ENCODE peak calls at places on chromosomes 3 and 15, in seven cellular contexts. One of them, this sample, is unnamed.

GRCh38 chr3:52557011-52557410 is 20.6 kb downstream of the UQCC5 start:
- DNase-seq in mesothelial cell of epicardium: no peak
- DNase-seq in A549: no peak
- DNase-seq in foreskin fibroblast: peak
- DNase-seq in AG04450: no peak
- DNase-seq in body of pancreas: no peak
- DNase-seq in NB4: no peak
- DNase-seq in this sample: no peak

GRCh38 chr15:50114381-50114780 is 4.7 kb downstream of the ATP8B4 start:
- DNase-seq in mesothelial cell of epicardium: no peak
- DNase-seq in A549: no peak
- DNase-seq in foreskin fibroblast: no peak
- DNase-seq in AG04450: no peak
- DNase-seq in body of pancreas: peak
- DNase-seq in NB4: peak
- DNase-seq in this sample: no peak

GRCh38 chr15:65163041-65163440 is 22.1 kb downstream of the CLPX start:
- DNase-seq in mesothelial cell of epicardium: no peak
- DNase-seq in A549: no peak
- DNase-seq in foreskin fibroblast: no peak
- DNase-seq in AG04450: no peak
- DNase-seq in body of pancreas: no peak
- DNase-seq in NB4: no peak
- DNase-seq in this sample: no peak

GRCh38 chr3:42495393-42495792 is 7.0 kb upstream of the VIPR1 start:
- DNase-seq in mesothelial cell of epicardium: peak
- DNase-seq in A549: no peak
- DNase-seq in foreskin fibroblast: no peak
- DNase-seq in AG04450: no peak
- DNase-seq in body of pancreas: no peak
- DNase-seq in NB4: no peak
- DNase-seq in this sample: no peak

GRCh38 chr3:48502728-48503168 is 1.2 kb downstream of the SHISA5 start:
- DNase-seq in mesothelial cell of epicardium: no peak
- DNase-seq in A549: no peak
- DNase-seq in foreskin fibroblast: peak
- DNase-seq in AG04450: no peak
- DNase-seq in body of pancreas: peak
- DNase-seq in NB4: no peak
- DNase-seq in this sample: no peak

GRCh38 chr3:55204417-55204816 is 276.6 kb upstream of the LRTM1 start:
- DNase-seq in mesothelial cell of epicardium: no peak
- DNase-seq in A549: no peak
- DNase-seq in foreskin fibroblast: peak
- DNase-seq in AG04450: no peak
- DNase-seq in body of pancreas: no peak
- DNase-seq in NB4: no peak
- DNase-seq in this sample: no peak

GRCh38 chr3:156449712-156450574 is 105.0 kb downstream of the SSR3 start:
- DNase-seq in mesothelial cell of epicardium: no peak
- DNase-seq in A549: peak
- DNase-seq in foreskin fibroblast: peak
- DNase-seq in AG04450: no peak
- DNase-seq in body of pancreas: peak
- DNase-seq in NB4: peak
- DNase-seq in this sample: no peak

GRCh38 chr3:29406433-29406832 is 125.6 kb downstream of the RBMS3 start:
- DNase-seq in mesothelial cell of epicardium: no peak
- DNase-seq in A549: no peak
- DNase-seq in foreskin fibroblast: no peak
- DNase-seq in AG04450: no peak
- DNase-seq in body of pancreas: no peak
- DNase-seq in NB4: no peak
- DNase-seq in this sample: no peak

GRCh38 chr3:10351013-10351735 is 30.3 kb upstream of the SEC13 start:
- DNase-seq in mesothelial cell of epicardium: no peak
- DNase-seq in A549: peak
- DNase-seq in foreskin fibroblast: no peak
- DNase-seq in AG04450: no peak
- DNase-seq in body of pancreas: no peak
- DNase-seq in NB4: no peak
- DNase-seq in this sample: no peak

GRCh38 chr15:40122239-40122638 is 13.6 kb upstream of the BMF start:
- DNase-seq in mesothelial cell of epicardium: no peak
- DNase-seq in A549: no peak
- DNase-seq in foreskin fibroblast: no peak
- DNase-seq in AG04450: no peak
- DNase-seq in body of pancreas: peak
- DNase-seq in NB4: no peak
- DNase-seq in this sample: no peak

GRCh38 chr3:184230603-184231528 is 1.5 kb downstream of the VWA5B2 start:
- DNase-seq in mesothelial cell of epicardium: no peak
- DNase-seq in A549: no peak
- DNase-seq in foreskin fibroblast: no peak
- DNase-seq in AG04450: no peak
- DNase-seq in body of pancreas: peak
- DNase-seq in NB4: no peak
- DNase-seq in this sample: no peak

GRCh38 chr15:66879511-66879910 is 177.5 kb downstream of the SMAD6 start:
- DNase-seq in mesothelial cell of epicardium: peak
- DNase-seq in A549: no peak
- DNase-seq in foreskin fibroblast: no peak
- DNase-seq in AG04450: no peak
- DNase-seq in body of pancreas: no peak
- DNase-seq in NB4: no peak
- DNase-seq in this sample: no peak

GRCh38 chr3:134802428-134803050 is 7.5 kb downstream of the EPHB1 start:
- DNase-seq in mesothelial cell of epicardium: no peak
- DNase-seq in A549: no peak
- DNase-seq in foreskin fibroblast: no peak
- DNase-seq in AG04450: no peak
- DNase-seq in body of pancreas: no peak
- DNase-seq in NB4: no peak
- DNase-seq in this sample: no peak

GRCh38 chr3:50008931-50009330 is 69.0 kb downstream of the RBM6 start:
- DNase-seq in mesothelial cell of epicardium: no peak
- DNase-seq in A549: no peak
- DNase-seq in foreskin fibroblast: peak
- DNase-seq in AG04450: no peak
- DNase-seq in body of pancreas: no peak
- DNase-seq in NB4: peak
- DNase-seq in this sample: no peak

GRCh38 chr15:98648654-98649537 is 557 bp downstream of the IGF1R start:
- DNase-seq in mesothelial cell of epicardium: peak
- DNase-seq in A549: no peak
- DNase-seq in foreskin fibroblast: peak
- DNase-seq in AG04450: no peak
- DNase-seq in body of pancreas: peak
- DNase-seq in NB4: peak
- DNase-seq in this sample: peak

GRCh38 chr3:40779039-40779438 is 254.3 kb downstream of the ZNF621 start:
- DNase-seq in mesothelial cell of epicardium: no peak
- DNase-seq in A549: no peak
- DNase-seq in foreskin fibroblast: no peak
- DNase-seq in AG04450: no peak
- DNase-seq in body of pancreas: no peak
- DNase-seq in NB4: no peak
- DNase-seq in this sample: no peak

DNA sequence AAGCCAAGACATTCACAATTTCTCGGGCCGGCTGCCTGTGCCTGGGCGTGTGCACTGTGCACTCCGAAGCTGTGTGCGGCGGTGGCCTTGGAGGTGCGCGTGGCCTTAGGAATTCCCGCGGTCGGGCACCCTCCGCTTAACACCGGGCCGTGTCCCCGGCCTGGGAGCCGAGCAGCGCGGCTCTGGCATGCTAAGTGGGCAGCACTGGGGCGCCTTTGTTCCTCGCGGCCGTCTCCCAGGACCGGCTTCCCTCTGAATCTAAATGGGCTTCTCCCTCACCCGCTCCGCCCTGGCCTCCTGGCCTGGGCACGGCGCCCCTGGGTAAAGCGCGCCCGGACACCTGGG is 498 bp upstream of the ARNT2 start:
- DNase-seq in mesothelial cell of epicardium: peak
- DNase-seq in A549: peak
- DNase-seq in foreskin fibroblast: peak
- DNase-seq in AG04450: no peak
- DNase-seq in body of pancreas: peak
- DNase-seq in NB4: no peak
- DNase-seq in this sample: peak
- TF ChIP-seq CTCF in mesothelial cell of epicardium: no peak
- TF ChIP-seq CTCF in A549: no peak
- TF ChIP-seq CTCF in foreskin fibroblast: no peak
- TF ChIP-seq CTCF in AG04450: no peak
- TF ChIP-seq CTCF in body of pancreas: no peak
- TF ChIP-seq CTCF in NB4: no peak
- TF ChIP-seq CTCF in this sample: no peak

GRCh38 chr15:78811825-78812183 is 540 bp upstream of the ADAMTS7 start:
- DNase-seq in mesothelial cell of epicardium: peak
- DNase-seq in A549: no peak
- DNase-seq in foreskin fibroblast: no peak
- DNase-seq in AG04450: no peak
- DNase-seq in body of pancreas: no peak
- DNase-seq in NB4: no peak
- DNase-seq in this sample: no peak
- TF ChIP-seq CTCF in mesothelial cell of epicardium: no peak
- TF ChIP-seq CTCF in A549: peak
- TF ChIP-seq CTCF in foreskin fibroblast: no peak
- TF ChIP-seq CTCF in AG04450: no peak
- TF ChIP-seq CTCF in body of pancreas: no peak
- TF ChIP-seq CTCF in NB4: no peak
- TF ChIP-seq CTCF in this sample: no peak

GRCh38 chr3:180855956-180856355 is 56.5 kb upstream of the FXR1 start:
- DNase-seq in mesothelial cell of epicardium: no peak
- DNase-seq in A549: no peak
- DNase-seq in foreskin fibroblast: no peak
- DNase-seq in AG04450: no peak
- DNase-seq in body of pancreas: no peak
- DNase-seq in NB4: no peak
- DNase-seq in this sample: no peak

GRCh38 chr3:180854887-180855286 is 57.6 kb upstream of the FXR1 start:
- DNase-seq in mesothelial cell of epicardium: no peak
- DNase-seq in A549: no peak
- DNase-seq in foreskin fibroblast: no peak
- DNase-seq in AG04450: no peak
- DNase-seq in body of pancreas: no peak
- DNase-seq in NB4: no peak
- DNase-seq in this sample: no peak

GRCh38 chr3:180860180-180860858 is 52.2 kb upstream of the FXR1 start:
- DNase-seq in mesothelial cell of epicardium: no peak
- DNase-seq in A549: no peak
- DNase-seq in foreskin fibroblast: no peak
- DNase-seq in AG04450: no peak
- DNase-seq in body of pancreas: no peak
- DNase-seq in NB4: no peak
- DNase-seq in this sample: no peak

DNA sequence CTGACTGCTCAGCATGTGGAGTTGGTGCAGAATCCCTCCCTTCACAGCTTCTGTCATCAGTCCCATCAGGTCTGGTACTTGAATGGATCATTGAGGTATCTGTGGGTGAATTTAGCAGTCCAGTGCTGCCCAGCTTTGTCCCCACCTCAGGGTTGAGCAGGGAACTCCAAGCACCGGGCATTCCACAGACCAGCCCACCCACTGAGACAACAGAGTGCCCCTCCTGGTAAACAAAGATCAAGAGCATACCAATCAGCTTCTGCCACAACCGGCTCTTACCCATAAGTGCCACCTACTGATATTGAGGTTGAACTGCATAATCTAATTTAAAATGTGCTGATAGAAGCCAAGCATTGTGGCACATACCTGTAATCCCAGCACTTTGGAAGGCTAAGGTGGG is 57.1 kb upstream of the FXR1 start:
- DNase-seq in mesothelial cell of epicardium: no peak
- DNase-seq in A549: no peak
- DNase-seq in foreskin fibroblast: no peak
- DNase-seq in AG04450: no peak
- DNase-seq in body of pancreas: no peak
- DNase-seq in NB4: peak
- DNase-seq in this sample: no peak
- TF ChIP-seq CTCF in mesothelial cell of epicardium: no peak
- TF ChIP-seq CTCF in A549: no peak
- TF ChIP-seq CTCF in foreskin fibroblast: no peak
- TF ChIP-seq CTCF in AG04450: peak
- TF ChIP-seq CTCF in body of pancreas: no peak
- TF ChIP-seq CTCF in NB4: peak
- TF ChIP-seq CTCF in this sample: peak

GRCh38 chr3:195907730-195908438 is 467 bp downstream of the TNK2 start:
- DNase-seq in mesothelial cell of epicardium: no peak
- DNase-seq in A549: peak
- DNase-seq in foreskin fibroblast: peak
- DNase-seq in AG04450: no peak
- DNase-seq in body of pancreas: peak
- DNase-seq in NB4: peak
- DNase-seq in this sample: no peak

GRCh38 chr3:195905970-195906864 is 2.1 kb downstream of the TNK2 start:
- DNase-seq in mesothelial cell of epicardium: no peak
- DNase-seq in A549: no peak
- DNase-seq in foreskin fibroblast: peak
- DNase-seq in AG04450: no peak
- DNase-seq in body of pancreas: peak
- DNase-seq in NB4: no peak
- DNase-seq in this sample: no peak

GRCh38 chr3:195908439-195909293 is at the start of gene TNK2:
- DNase-seq in mesothelial cell of epicardium: no peak
- DNase-seq in A549: peak
- DNase-seq in foreskin fibroblast: peak
- DNase-seq in AG04450: no peak
- DNase-seq in body of pancreas: peak
- DNase-seq in NB4: peak
- DNase-seq in this sample: no peak

GRCh38 chr3:195909294-195909644 is 918 bp upstream of the TNK2 start:
- DNase-seq in mesothelial cell of epicardium: no peak
- DNase-seq in A549: peak
- DNase-seq in foreskin fibroblast: no peak
- DNase-seq in AG04450: no peak
- DNase-seq in body of pancreas: no peak
- DNase-seq in NB4: peak
- DNase-seq in this sample: no peak

DNA sequence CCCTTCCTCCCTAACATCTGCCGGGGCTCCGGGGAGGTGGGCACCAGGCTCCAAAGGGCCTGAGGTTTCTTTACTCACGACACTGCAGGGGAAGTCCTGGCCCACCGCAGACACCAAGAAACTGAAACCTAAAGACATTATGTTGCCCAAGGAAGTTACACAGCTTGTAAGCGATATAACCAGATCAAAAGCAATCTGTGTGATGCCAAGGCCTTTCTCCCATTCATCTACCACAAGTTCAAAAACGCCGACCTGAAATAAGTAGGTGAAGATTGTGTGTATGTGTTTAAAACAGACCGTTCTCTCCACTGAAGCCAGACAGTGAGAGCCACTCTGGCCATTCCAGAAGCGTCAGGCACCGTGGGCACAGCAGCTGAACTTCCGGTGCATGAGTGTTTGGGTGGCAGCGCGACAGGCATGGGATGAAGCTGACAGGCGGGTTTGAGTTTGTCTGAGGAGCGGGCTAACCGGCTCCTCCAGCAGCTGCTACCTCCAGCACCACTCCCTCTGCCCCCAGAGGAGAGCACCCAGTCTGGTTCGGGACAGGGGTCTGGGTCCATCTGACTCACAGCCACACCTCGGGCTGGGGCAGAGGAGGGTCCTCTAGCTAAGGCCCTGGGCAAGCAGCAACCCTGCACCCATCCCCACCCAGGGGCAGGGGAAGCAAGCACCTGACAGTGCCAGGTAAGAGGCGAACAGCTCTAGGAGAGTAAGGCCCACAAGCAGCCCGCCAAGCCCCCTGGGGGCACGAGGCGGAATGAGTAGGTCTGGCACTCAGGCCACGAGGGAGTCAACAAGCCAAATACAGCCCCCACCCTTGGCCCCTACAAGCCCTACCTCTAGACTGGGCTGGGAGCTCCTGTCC is 1.3 kb downstream of the TNK2 start:
- DNase-seq in mesothelial cell of epicardium: no peak
- DNase-seq in A549: no peak
- DNase-seq in foreskin fibroblast: no peak
- DNase-seq in AG04450: no peak
- DNase-seq in body of pancreas: peak
- DNase-seq in NB4: peak
- DNase-seq in this sample: no peak
- TF ChIP-seq CTCF in mesothelial cell of epicardium: no peak
- TF ChIP-seq CTCF in A549: no peak
- TF ChIP-seq CTCF in foreskin fibroblast: no peak
- TF ChIP-seq CTCF in AG04450: no peak
- TF ChIP-seq CTCF in body of pancreas: no peak
- TF ChIP-seq CTCF in NB4: no peak
- TF ChIP-seq CTCF in this sample: peak